ENCODE peak calls at places on chromosomes 5 and 9, in nine cellular contexts. I, P, Z, O, U, N, J, S and M are unnamed samples.

GRCh38 chr5:54518146-54519082 is 855 bp downstream of the SNX18 start:
- DNase-seq in I (peak), P (peak), Z (no peak), O (no peak), U (no peak), N (peak), J (no peak), S (peak), M (peak)

GRCh38 chr5:43601454-43602260 is 1.3 kb upstream of the NNT start:
- DNase-seq in I (no peak), P (no peak), Z (peak), O (no peak), U (no peak), N (no peak), J (peak), S (no peak), M (peak)

GRCh38 chr9:97545507-97545906 is 44.0 kb downstream of the TMOD1 start:
- DNase-seq in I (no peak), P (no peak), Z (no peak), O (no peak), U (no peak), N (no peak), J (no peak), S (no peak), M (no peak)

GRCh38 chr9:88947581-88948573 is 43.4 kb upstream of the S1PR3 start:
- DNase-seq in I (no peak), P (no peak), Z (peak), O (no peak), U (no peak), N (no peak), J (peak), S (no peak), M (peak)

GRCh38 chr9:129406278-129407225 is 214.3 kb downstream of the C9orf50 start:
- DNase-seq in I (no peak), P (no peak), Z (no peak), O (no peak), U (no peak), N (no peak), J (peak), S (no peak), M (no peak)

GRCh38 chr5:33319841-33320240 is 120.9 kb upstream of the TARS1 start:
- DNase-seq in I (no peak), P (no peak), Z (peak), O (no peak), U (no peak), N (no peak), J (no peak), S (no peak), M (peak)

GRCh38 chr9:117784996-117785395 is 80.8 kb downstream of the TLR4 start:
- DNase-seq in I (no peak), P (no peak), Z (no peak), O (no peak), U (no peak), N (no peak), J (no peak), S (no peak), M (no peak)

GRCh38 chr5:122845253-122846050 is at the start of gene SNX24:
- DNase-seq in I (peak), P (peak), Z (peak), O (peak), U (no peak), N (peak), J (peak), S (peak), M (peak)

GRCh38 chr9:95411211-95411892 is 93.8 kb upstream of the FANCC start:
- DNase-seq in I (no peak), P (no peak), Z (no peak), O (no peak), U (no peak), N (no peak), J (no peak), S (no peak), M (no peak)

GRCh38 chr5:1439388-1440097 is 5.7 kb downstream of the SLC6A3 start:
- DNase-seq in I (no peak), P (no peak), Z (no peak), O (no peak), U (no peak), N (no peak), J (no peak), S (no peak), M (no peak)

GRCh38 chr9:20243866-20244647 is 378.2 kb downstream of the MLLT3 start:
- DNase-seq in I (no peak), P (peak), Z (no peak), O (no peak), U (no peak), N (no peak), J (no peak), S (no peak), M (no peak)

GRCh38 chr5:158899792-158900191 is 199.9 kb downstream of the EBF1 start:
- DNase-seq in I (peak), P (no peak), Z (no peak), O (no peak), U (no peak), N (peak), J (peak), S (no peak), M (peak)

GRCh38 chr5:90830058-90830457 is 271.5 kb downstream of the ADGRV1 start:
- DNase-seq in I (no peak), P (no peak), Z (no peak), O (no peak), U (no peak), N (no peak), J (no peak), S (no peak), M (no peak)

GRCh38 chr9:124940521-124940893 is 376 bp downstream of the GOLGA1 start:
- DNase-seq in I (no peak), P (no peak), Z (no peak), O (peak), U (no peak), N (no peak), J (no peak), S (no peak), M (no peak)

GRCh38 chr9:68842568-68842967 is 137.5 kb downstream of the PIP5K1B start:
- DNase-seq in I (no peak), P (no peak), Z (no peak), O (no peak), U (no peak), N (no peak), J (no peak), S (no peak), M (no peak)

GRCh38 chr9:68841292-68842052 is 136.4 kb downstream of the PIP5K1B start:
- DNase-seq in I (no peak), P (no peak), Z (no peak), O (no peak), U (no peak), N (no peak), J (no peak), S (no peak), M (no peak)

GRCh38 chr9:68844623-68845612 is 139.9 kb downstream of the PIP5K1B start:
- DNase-seq in I (no peak), P (peak), Z (peak), O (no peak), U (no peak), N (no peak), J (peak), S (no peak), M (peak)

GRCh38 chr9:68843239-68843638 is 138.2 kb downstream of the PIP5K1B start:
- DNase-seq in I (no peak), P (no peak), Z (no peak), O (no peak), U (no peak), N (no peak), J (no peak), S (no peak), M (no peak)

GRCh38 chr9:68844196-68844595 is 139.2 kb downstream of the PIP5K1B start:
- DNase-seq in I (no peak), P (no peak), Z (no peak), O (no peak), U (no peak), N (no peak), J (no peak), S (no peak), M (no peak)
- H3K4me3 ChIP-seq in I (no peak), P (no peak), Z (no peak), O (no peak), U (no peak), N (no peak), J (no peak), S (no peak), M (no peak)

GRCh38 chr5:124065508-124065907 is 553.5 kb downstream of the CSNK1G3 start:
- DNase-seq in I (no peak), P (no peak), Z (no peak), O (no peak), U (no peak), N (no peak), J (no peak), S (no peak), M (no peak)
- TF ChIP-seq CTCF in I (no peak), P (no peak), Z (no peak), O (no peak), U (no peak), N (no peak), J (peak), S (no peak), M (no peak)

DNA sequence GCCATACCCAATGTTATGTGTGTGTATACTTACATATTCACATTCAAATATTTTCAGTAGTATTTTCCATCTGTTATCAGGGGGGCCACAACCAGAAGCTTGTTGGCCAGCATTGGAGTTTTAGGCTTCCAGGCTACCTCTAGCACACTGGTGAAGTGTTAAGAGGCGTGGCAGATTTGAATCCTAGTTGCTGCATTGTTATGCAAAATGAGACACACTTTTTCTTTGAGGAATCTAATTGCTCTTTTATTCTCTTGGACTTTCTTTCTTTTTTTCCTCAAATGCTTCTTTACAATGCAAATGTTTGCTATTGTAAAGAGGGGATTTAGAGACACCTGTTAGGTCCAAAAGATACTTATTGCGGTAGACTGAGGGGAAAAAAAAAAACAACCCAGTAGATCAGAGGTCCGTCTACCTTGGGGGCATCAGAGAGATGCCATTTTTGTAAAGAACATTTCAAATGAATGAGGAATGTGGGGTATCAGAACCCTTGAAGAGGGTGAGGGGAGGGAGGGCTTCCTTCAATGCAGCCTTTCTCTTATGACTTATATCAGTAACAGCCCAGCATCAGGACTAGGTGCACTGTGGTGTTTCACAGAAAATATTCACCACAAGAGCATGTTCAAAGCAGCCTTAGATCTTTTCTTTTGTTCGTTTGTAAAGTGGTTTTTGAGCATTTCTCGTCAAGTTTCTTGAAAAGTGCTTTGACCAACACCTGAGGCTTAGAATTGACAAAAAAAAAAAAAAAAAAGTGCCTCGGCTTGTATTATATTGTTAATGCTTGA is 3.8 kb downstream of the SMARCA2 start:
- DNase-seq in I (no peak), P (peak), Z (no peak), O (no peak), U (no peak), N (no peak), J (no peak), S (no peak), M (no peak)
- H3K4me3 ChIP-seq in I (peak), P (no peak), Z (peak), O (peak), U (no peak), N (peak), J (peak), S (peak), M (peak)

GRCh38 chr9:109469646-109470358 is 28.3 kb downstream of the PTPN3 start:
- DNase-seq in I (peak), P (peak), Z (peak), O (no peak), U (peak), N (peak), J (peak), S (peak), M (peak)
- TF ChIP-seq CTCF in I (peak), P (peak), Z (peak), O (peak), U (peak), N (peak), J (peak), S (peak), M (peak)

GRCh38 chr5:173893192-173893561 is 5.0 kb downstream of the CPEB4 start:
- DNase-seq in I (no peak), P (no peak), Z (no peak), O (no peak), U (no peak), N (no peak), J (no peak), S (no peak), M (no peak)

GRCh38 chr5:173890195-173890951 is 2.2 kb downstream of the CPEB4 start:
- DNase-seq in I (no peak), P (peak), Z (peak), O (no peak), U (no peak), N (no peak), J (peak), S (peak), M (peak)

GRCh38 chr5:173887610-173888472 is at the start of gene CPEB4:
- DNase-seq in I (peak), P (peak), Z (peak), O (peak), U (peak), N (peak), J (peak), S (peak), M (peak)

GRCh38 chr5:173888473-173889135 is 455 bp downstream of the CPEB4 start:
- DNase-seq in I (no peak), P (peak), Z (peak), O (no peak), U (no peak), N (no peak), J (peak), S (peak), M (peak)

GRCh38 chr5:173891367-173891766 is 3.2 kb downstream of the CPEB4 start:
- DNase-seq in I (no peak), P (no peak), Z (no peak), O (no peak), U (no peak), N (no peak), J (no peak), S (no peak), M (no peak)
- H3K4me3 ChIP-seq in I (peak), P (no peak), Z (peak), O (peak), U (peak), N (no peak), J (peak), S (peak), M (peak)

GRCh38 chr9:77649109-77649812 is 1.1 kb upstream of the GNA14 start:
- DNase-seq in I (no peak), P (no peak), Z (peak), O (no peak), U (no peak), N (no peak), J (peak), S (no peak), M (peak)
- TF ChIP-seq CTCF in I (peak), P (peak), Z (peak), O (peak), U (peak), N (no peak), J (peak), S (peak), M (peak)

GRCh38 chr9:122986010-122986409 is 45.2 kb downstream of the RABGAP1 start:
- DNase-seq in I (no peak), P (no peak), Z (no peak), O (no peak), U (no peak), N (no peak), J (no peak), S (no peak), M (no peak)
- H3K4me3 ChIP-seq in I (no peak), P (no peak), Z (no peak), O (no peak), U (no peak), N (no peak), J (no peak), S (no peak), M (no peak)

GRCh38 chr5:133234911-133235310 is 183.1 kb downstream of the HSPA4 start:
- DNase-seq in I (no peak), P (no peak), Z (no peak), O (no peak), U (no peak), N (no peak), J (no peak), S (no peak), M (no peak)
- TF ChIP-seq CTCF in I (no peak), P (no peak), Z (no peak), O (no peak), U (no peak), N (no peak), J (no peak), S (no peak), M (no peak)

DNA sequence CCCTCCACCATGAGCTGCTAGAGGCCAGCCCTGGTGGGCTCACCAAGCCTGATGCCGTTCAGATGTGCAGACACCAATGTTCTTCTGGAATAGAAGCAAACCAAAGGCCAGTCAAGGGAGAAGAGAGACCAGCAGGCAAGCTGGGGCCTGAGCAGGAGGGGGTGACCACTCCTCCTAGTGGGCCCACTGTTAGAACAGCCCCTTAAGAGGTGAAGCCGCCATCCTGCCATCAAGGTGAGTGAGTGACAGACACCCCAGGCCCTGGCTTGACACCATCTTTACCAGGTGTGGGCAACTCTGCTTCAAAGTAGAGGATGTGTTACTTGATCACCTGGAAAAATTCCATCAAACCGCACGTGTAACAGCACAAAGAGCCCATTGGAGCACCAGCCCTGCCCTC is 20.9 kb downstream of the AMBP start:
- DNase-seq in I (peak), P (no peak), Z (no peak), O (no peak), U (no peak), N (no peak), J (no peak), S (no peak), M (no peak)
- H3K4me3 ChIP-seq in I (no peak), P (no peak), Z (no peak), O (no peak), U (no peak), N (no peak), J (no peak), S (no peak), M (no peak)